ENCODE peak calls at places on chromosomes 4 and X, in four cellular contexts. R, Y, B and D are unnamed samples.

GRCh38 chrX:137858106-137858505 is 292.2 kb downstream of the ZIC3 start:
- DNase-seq in R (no peak), Y (no peak), B (no peak), D (no peak)

GRCh38 chr4:134668237-134668636 is 466.6 kb upstream of the PABPC4L start:
- DNase-seq in R (no peak), Y (no peak), B (no peak), D (no peak)

GRCh38 chr4:99879458-99879857 is 14.8 kb downstream of the LAMTOR3 start:
- DNase-seq in R (no peak), Y (no peak), B (no peak), D (no peak)

GRCh38 chrX:48695524-48695875 is 1.0 kb upstream of the SUV39H1 start:
- DNase-seq in R (no peak), Y (peak; percentile 28), B (no peak), D (no peak)

GRCh38 chrX:72128881-72129280 is 2.8 kb downstream of the RTL5 start:
- DNase-seq in R (peak; percentile 62), Y (no peak), B (no peak), D (no peak)

GRCh38 chr4:110172972-110173371 is 25.4 kb downstream of the ELOVL6 start:
- DNase-seq in R (no peak), Y (no peak), B (no peak), D (no peak)

GRCh38 chr4:37584530-37585060 is 101.6 kb downstream of the RELL1 start:
- DNase-seq in R (no peak), Y (no peak), B (no peak), D (no peak)

GRCh38 chr4:8391972-8392371 is 48.6 kb downstream of the ACOX3 start:
- DNase-seq in R (no peak), Y (peak; percentile 89), B (peak; percentile 60), D (no peak)

GRCh38 chr4:25032126-25032525 is 1.4 kb upstream of the LGI2 start:
- DNase-seq in R (no peak), Y (peak; percentile 5), B (no peak), D (no peak)

GRCh38 chr4:71595576-71596108 is 188.2 kb downstream of the GC start:
- DNase-seq in R (no peak), Y (no peak), B (no peak), D (no peak)

GRCh38 chrX:130264573-130264972 is 4.1 kb downstream of the ZNF280C start:
- DNase-seq in R (no peak), Y (peak; percentile 26), B (no peak), D (no peak)

GRCh38 chr4:84089652-84090437 is 409.2 kb downstream of the NKX6-1 start:
- DNase-seq in R (no peak), Y (no peak), B (no peak), D (no peak)

GRCh38 chr4:17059192-17059634 is 160.8 kb upstream of the LDB2 start:
- DNase-seq in R (no peak), Y (peak; percentile 40), B (peak; percentile 50), D (no peak)

GRCh38 chr4:109701566-109702399 is 1.5 kb downstream of the CASP6 start:
- DNase-seq in R (no peak), Y (no peak), B (no peak), D (no peak)

GRCh38 chr4:73615613-73616012 is 4.6 kb downstream of the RASSF6 start:
- DNase-seq in R (no peak), Y (no peak), B (no peak), D (no peak)

GRCh38 chrX:68894513-68895338 is 65.9 kb downstream of the EFNB1 start:
- DNase-seq in R (no peak), Y (peak; percentile 18), B (peak; percentile 62), D (no peak)

GRCh38 chr4:42371306-42372063 is 25.8 kb upstream of the SHISA3 start:
- DNase-seq in R (no peak), Y (peak; percentile 60), B (no peak), D (peak; percentile 7)

GRCh38 chrX:15644560-15644872 is 20.1 kb downstream of the CLTRN start:
- DNase-seq in R (no peak), Y (no peak), B (no peak), D (no peak)

GRCh38 chr4:94621491-94622080 is 136.2 kb upstream of the BMPR1B start:
- DNase-seq in R (no peak), Y (peak; percentile 61), B (no peak), D (no peak)

GRCh38 chr4:126470862-126471261 is 1156.1 kb downstream of the FAT4 start:
- DNase-seq in R (no peak), Y (peak; percentile 36), B (no peak), D (no peak)

GRCh38 chrX:134174273-134174660 is 62.7 kb upstream of the CCDC160 start:
- DNase-seq in R (no peak), Y (no peak), B (no peak), D (no peak)

GRCh38 chr4:158253350-158253980 is 43.2 kb downstream of the TMEM144 start:
- DNase-seq in R (no peak), Y (peak; percentile 63), B (no peak), D (peak; percentile 9)

GRCh38 chrX:108439961-108440696 is 491 bp downstream of the COL4A5 start:
- DNase-seq in R (no peak), Y (peak; percentile 21), B (no peak), D (no peak)

GRCh38 chr4:15753786-15754185 is 24.3 kb upstream of the CD38 start:
- DNase-seq in R (no peak), Y (peak; percentile 6), B (peak; percentile 76), D (no peak)

GRCh38 chrX:40964633-40965586 is 120.3 kb upstream of the USP9X start:
- DNase-seq in R (no peak), Y (no peak), B (no peak), D (no peak)

GRCh38 chrX:21266949-21267348 is 107.3 kb upstream of the CNKSR2 start:
- DNase-seq in R (no peak), Y (no peak), B (no peak), D (no peak)

GRCh38 chr4:17309567-17310268 is 202.2 kb downstream of the QDPR start:
- DNase-seq in R (no peak), Y (peak; percentile 37), B (no peak), D (no peak)

GRCh38 chrX:72526534-72527508 is 45.8 kb downstream of the HDAC8 start:
- DNase-seq in R (no peak), Y (peak; percentile 21), B (no peak), D (no peak)

GRCh38 chr4:23779839-23780238 is 110.0 kb downstream of the PPARGC1A start:
- DNase-seq in R (no peak), Y (no peak), B (no peak), D (no peak)

DNA sequence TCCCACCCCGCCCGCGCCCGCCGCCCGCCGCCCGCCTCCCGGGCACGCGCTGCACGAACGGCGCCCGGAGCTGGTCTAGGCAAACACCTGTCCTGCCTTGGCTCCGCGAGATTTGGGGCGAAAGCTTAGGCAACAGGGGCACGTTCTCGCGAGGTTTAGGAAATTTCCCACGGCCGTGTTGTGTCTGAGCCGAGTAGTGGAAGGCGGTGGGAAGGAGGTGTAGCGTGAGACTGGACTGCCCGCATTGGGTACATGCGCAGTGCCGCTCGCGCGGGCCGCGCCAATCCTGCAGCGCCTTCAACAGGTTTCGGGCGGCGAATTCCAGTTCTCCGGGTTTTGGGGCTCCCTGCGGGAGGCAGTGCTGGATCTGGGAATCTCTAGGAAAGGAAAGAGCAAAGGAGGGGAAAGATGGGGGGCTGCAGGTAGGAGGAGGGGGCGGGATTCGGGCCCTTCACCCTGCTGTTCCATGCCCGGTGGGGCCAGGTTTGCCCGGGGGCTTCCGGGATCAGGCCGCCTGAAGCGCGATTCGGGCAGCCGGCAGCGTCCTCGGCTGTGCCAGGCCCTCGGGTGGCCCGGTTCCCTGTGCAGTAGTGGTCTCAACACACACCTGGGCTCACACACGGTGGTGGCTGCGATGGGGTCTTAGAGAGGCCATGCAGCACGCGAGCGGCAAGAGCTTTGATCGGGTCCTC is 1.2 kb upstream of the RBPJ start:
- DNase-seq in R (peak; percentile 99), Y (peak; percentile 100), B (peak; percentile 97), D (peak; percentile 98)
- TF ChIP-seq CTCF in R (no peak), Y (peak; percentile 27), B (no peak), D (no peak)

DNA sequence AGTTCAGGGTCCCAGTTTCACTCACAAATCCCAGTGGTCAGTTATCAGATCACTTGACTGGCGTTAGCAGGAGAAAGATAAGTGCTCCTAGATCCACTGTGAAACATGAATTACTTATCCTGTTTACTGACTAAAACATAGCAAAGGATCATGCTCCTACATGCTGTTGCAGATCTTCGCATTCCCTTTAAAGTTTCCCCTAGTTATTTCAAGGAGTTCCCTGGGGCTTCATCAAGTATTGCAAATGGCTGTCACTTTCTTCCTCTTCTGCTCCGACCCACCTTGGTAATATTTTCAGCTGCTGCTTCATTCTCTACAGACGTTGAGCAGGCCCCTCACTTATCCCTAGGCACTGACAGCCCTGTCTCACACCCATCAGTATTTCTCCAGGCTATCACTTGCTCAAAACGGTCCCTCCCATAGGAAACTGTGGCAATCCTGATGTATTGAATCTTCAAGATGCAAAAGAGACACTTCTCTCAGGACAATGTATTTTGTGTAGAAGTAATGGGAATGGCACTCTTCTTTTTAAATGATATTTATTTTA is 466.0 kb downstream of the INPP4B start:
- DNase-seq in R (no peak), Y (no peak), B (no peak), D (no peak)
- H3K4me3 ChIP-seq in R (no peak overlapping the region), Y (no peak overlapping the region), B (no peak overlapping the region), D (no peak overlapping the region)

GRCh38 chr4:12041828-12042227 is 613.1 kb upstream of the HS3ST1 start:
- DNase-seq in R (no peak), Y (no peak), B (no peak), D (no peak)
- TF ChIP-seq CTCF in R (no peak), Y (no peak), B (peak; percentile 53), D (no peak)

DNA sequence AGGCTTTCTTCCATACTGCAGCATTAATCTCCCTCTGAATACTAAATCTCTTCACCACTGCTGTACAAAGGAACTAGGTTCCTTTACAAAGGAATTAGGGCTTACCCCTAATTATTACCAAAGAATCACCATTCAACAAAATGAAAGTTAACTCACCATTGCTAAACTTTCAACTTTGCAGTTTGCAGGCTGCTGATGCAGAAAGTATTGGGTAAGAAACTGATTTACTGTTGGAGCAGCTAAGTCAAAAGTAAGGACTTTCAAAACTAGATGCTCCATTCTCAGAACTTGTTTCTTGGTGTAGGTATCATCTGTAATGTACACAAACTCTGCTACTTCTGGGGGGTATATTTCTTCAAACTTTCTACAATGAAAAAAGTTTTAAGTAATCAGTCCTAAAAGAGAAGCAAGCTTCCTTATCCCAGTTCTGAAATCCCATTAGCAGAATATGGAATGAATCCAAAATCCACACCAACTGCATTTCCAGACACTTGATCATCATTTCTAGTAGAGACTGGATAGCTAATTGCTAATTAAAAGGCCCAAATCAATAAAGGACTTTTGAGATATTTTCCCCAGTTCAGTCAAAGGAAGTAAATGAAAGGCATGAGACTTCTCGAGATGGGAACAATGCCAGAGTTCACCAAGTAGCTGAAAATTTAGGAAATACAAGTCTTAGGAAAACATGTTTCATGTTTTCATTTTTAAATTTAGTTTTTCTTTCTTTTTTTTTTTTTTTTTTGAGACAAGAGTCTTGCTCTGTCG is 4.3 kb downstream of the CCNA2 start:
- DNase-seq in R (no peak), Y (no peak), B (no peak), D (no peak)
- H3K4me3 ChIP-seq in R (no peak overlapping the region), Y (no peak overlapping the region), B (no peak overlapping the region), D (no peak overlapping the region)

GRCh38 chrX:46803140-46803539 is 33.7 kb upstream of the RP2 start:
- DNase-seq in R (no peak), Y (no peak), B (no peak), D (no peak)
- TF ChIP-seq CTCF in R (no peak), Y (peak; percentile 25), B (no peak), D (peak; percentile 17)

GRCh38 chrX:56588397-56589188 is 25.2 kb downstream of the UBQLN2 start:
- DNase-seq in R (no peak), Y (no peak), B (no peak), D (no peak)
- H3K4me3 ChIP-seq in R (no peak overlapping the region), Y (no peak overlapping the region), B (no peak overlapping the region), D (no peak overlapping the region)

GRCh38 chr4:145891958-145892357 is 46.7 kb downstream of the ZNF827 start:
- DNase-seq in R (no peak), Y (no peak), B (no peak), D (no peak)
- TF ChIP-seq CTCF in R (no peak), Y (no peak), B (no peak), D (no peak)